ENCODE peak calls at places on chromosomes 12 and 14, in six cellular contexts. S, Y, Z, J, N and V are unnamed samples.

GRCh38 chr14:104266643-104267575 is 128.5 kb downstream of the KIF26A start:
- DNase-seq in Z (peak), Y (no peak), N (no peak), J (no peak), S (no peak), V (no peak)

GRCh38 chr14:105067140-105067968 is 2.1 kb upstream of the GPR132 start:
- DNase-seq in N (peak), S (peak), Z (no peak), J (peak), Y (peak), V (no peak)

GRCh38 chr14:94408546-94409095 is 20.2 kb upstream of the SERPINA1 start:
- DNase-seq in Z (no peak), J (peak), N (no peak), Y (no peak), S (peak), V (no peak)

GRCh38 chr12:44972746-44973421 is 78.0 kb downstream of the DBX2 start:
- DNase-seq in S (peak), Z (no peak), N (no peak), J (peak), Y (peak), V (no peak)

GRCh38 chr14:98270201-98270600 is 1001.8 kb downstream of the BCL11B start:
- DNase-seq in Y (no peak), S (no peak), J (no peak), N (no peak), Z (no peak), V (no peak)

GRCh38 chr12:32012249-32012785 is 53.1 kb downstream of the RESF1 start:
- DNase-seq in N (no peak), S (no peak), Y (no peak), Z (no peak), J (no peak), V (no peak)

GRCh38 chr12:81450920-81451739 is 308.0 kb downstream of the PPFIA2 start:
- DNase-seq in S (peak), Z (no peak), J (peak), Y (peak), N (peak), V (no peak)

GRCh38 chr12:113065126-113066007 is 8.8 kb downstream of the DTX1 start:
- DNase-seq in J (peak), N (no peak), Z (no peak), S (peak), Y (no peak), V (no peak)

GRCh38 chr14:95319312-95320075 is at the start of gene CLMN:
- DNase-seq in J (peak), N (peak), S (peak), Y (peak), Z (peak), V (peak)

GRCh38 chr14:102645746-102646440 is 53.4 kb downstream of the RCOR1 start:
- DNase-seq in Z (no peak), Y (peak), J (no peak), S (peak), N (peak), V (no peak)